ENCODE peak calls at places on chromosomes 4 and X, in four cellular contexts. One of them, this sample, is unnamed.

GRCh38 chrX:67543818-67544217 is at the start of gene AR:
- DNase-seq in GM12891: no peak
- DNase-seq in foreskin keratinocyte: peak
- DNase-seq in tibial artery: peak
- DNase-seq in this sample: no peak

GRCh38 chrX:109812236-109812635 is 79.2 kb upstream of the ACSL4 start:
- DNase-seq in foreskin keratinocyte: no peak
- DNase-seq in tibial artery: no peak
- DNase-seq in GM12891: no peak
- DNase-seq in this sample: no peak

GRCh38 chr4:169999923-170000322 is 26.3 kb downstream of the MFAP3L start:
- DNase-seq in GM12891: no peak
- DNase-seq in tibial artery: no peak
- DNase-seq in foreskin keratinocyte: no peak
- DNase-seq in this sample: no peak

GRCh38 chr4:164977243-164978164 is at the start of gene TRIM61:
- DNase-seq in tibial artery: peak
- DNase-seq in foreskin keratinocyte: peak
- DNase-seq in GM12891: no peak
- DNase-seq in this sample: peak

GRCh38 chrX:153061732-153062131 is 5.5 kb downstream of the PNMA3 start:
- DNase-seq in tibial artery: no peak
- DNase-seq in foreskin keratinocyte: peak
- DNase-seq in GM12891: no peak
- DNase-seq in this sample: no peak

GRCh38 chrX:74325130-74326059 is 21.4 kb downstream of the ZCCHC13 start:
- DNase-seq in GM12891: no peak
- DNase-seq in foreskin keratinocyte: no peak
- DNase-seq in tibial artery: no peak
- DNase-seq in this sample: no peak

GRCh38 chrX:150765237-150765636 is 72.0 kb downstream of the MTMR1 start:
- DNase-seq in foreskin keratinocyte: no peak
- DNase-seq in tibial artery: no peak
- DNase-seq in GM12891: no peak
- DNase-seq in this sample: no peak

GRCh38 chrX:135295238-135295943 is 13.9 kb upstream of the ETDC start:
- DNase-seq in tibial artery: peak
- DNase-seq in foreskin keratinocyte: peak
- DNase-seq in GM12891: peak
- DNase-seq in this sample: peak

GRCh38 chr4:122591196-122591595 is 29.7 kb downstream of the IL21 start:
- DNase-seq in tibial artery: no peak
- DNase-seq in GM12891: no peak
- DNase-seq in foreskin keratinocyte: peak
- DNase-seq in this sample: no peak

This sample was measured in GM19239.